ENCODE peak calls at places on chromosomes 13 and 19, in nine cellular contexts. One of them, this sample, is unnamed.

GRCh38 chr19:11737964-11738745 is 591 bp downstream of the ZNF823 start:
- DNase-seq in GM03348: peak
- DNase-seq in KG1: no peak
- DNase-seq in stimulated activated CD8-positive, alpha-beta memory T cell treated with anti-CD3 and anti-CD28 coated beads, Interleukin-7, amount 100 ng/mL, for 1 hour: peak
- DNase-seq in central memory CD4-positive, alpha-beta T cell: peak
- DNase-seq in HCT116: no peak
- DNase-seq in HEK293T: peak
- DNase-seq in ascending aorta: peak
- DNase-seq in Daoy: peak
- DNase-seq in this sample: no peak

GRCh38 chr19:48819366-48819816 is 8.6 kb upstream of the BCAT2 start:
- DNase-seq in Daoy: peak
- DNase-seq in ascending aorta: peak
- DNase-seq in HCT116: peak
- DNase-seq in KG1: no peak
- DNase-seq in GM03348: peak
- DNase-seq in central memory CD4-positive, alpha-beta T cell: no peak
- DNase-seq in stimulated activated CD8-positive, alpha-beta memory T cell treated with anti-CD3 and anti-CD28 coated beads, Interleukin-7, amount 100 ng/mL, for 1 hour: no peak
- DNase-seq in HEK293T: no peak
- DNase-seq in this sample: no peak

GRCh38 chr13:39816936-39817335 is 161.5 kb downstream of the COG6 start:
- DNase-seq in GM03348: no peak
- DNase-seq in Daoy: no peak
- DNase-seq in HEK293T: no peak
- DNase-seq in ascending aorta: no peak
- DNase-seq in HCT116: no peak
- DNase-seq in stimulated activated CD8-positive, alpha-beta memory T cell treated with anti-CD3 and anti-CD28 coated beads, Interleukin-7, amount 100 ng/mL, for 1 hour: no peak
- DNase-seq in central memory CD4-positive, alpha-beta T cell: no peak
- DNase-seq in KG1: no peak
- DNase-seq in this sample: no peak

GRCh38 chr19:1411255-1412191 is 4.1 kb downstream of the DAZAP1 start:
- DNase-seq in HEK293T: no peak
- DNase-seq in HCT116: no peak
- DNase-seq in ascending aorta: no peak
- DNase-seq in Daoy: no peak
- DNase-seq in GM03348: peak
- DNase-seq in central memory CD4-positive, alpha-beta T cell: peak
- DNase-seq in stimulated activated CD8-positive, alpha-beta memory T cell treated with anti-CD3 and anti-CD28 coated beads, Interleukin-7, amount 100 ng/mL, for 1 hour: no peak
- DNase-seq in KG1: no peak
- DNase-seq in this sample: no peak

GRCh38 chr13:34358811-34359513 is 541.0 kb downstream of the RFC3 start:
- DNase-seq in ascending aorta: no peak
- DNase-seq in stimulated activated CD8-positive, alpha-beta memory T cell treated with anti-CD3 and anti-CD28 coated beads, Interleukin-7, amount 100 ng/mL, for 1 hour: no peak
- DNase-seq in Daoy: peak
- DNase-seq in GM03348: peak
- DNase-seq in HCT116: no peak
- DNase-seq in HEK293T: no peak
- DNase-seq in central memory CD4-positive, alpha-beta T cell: no peak
- DNase-seq in KG1: no peak
- DNase-seq in this sample: peak

GRCh38 chr19:7833225-7834156 is 3.5 kb downstream of the EVI5L start:
- DNase-seq in HEK293T: no peak
- DNase-seq in central memory CD4-positive, alpha-beta T cell: no peak
- DNase-seq in Daoy: peak
- DNase-seq in KG1: no peak
- DNase-seq in stimulated activated CD8-positive, alpha-beta memory T cell treated with anti-CD3 and anti-CD28 coated beads, Interleukin-7, amount 100 ng/mL, for 1 hour: no peak
- DNase-seq in ascending aorta: no peak
- DNase-seq in GM03348: peak
- DNase-seq in HCT116: peak
- DNase-seq in this sample: peak

GRCh38 chr19:10510301-10510802 is 6.9 kb downstream of the S1PR5 start:
- DNase-seq in ascending aorta: no peak
- DNase-seq in HEK293T: peak
- DNase-seq in stimulated activated CD8-positive, alpha-beta memory T cell treated with anti-CD3 and anti-CD28 coated beads, Interleukin-7, amount 100 ng/mL, for 1 hour: peak
- DNase-seq in HCT116: no peak
- DNase-seq in GM03348: peak
- DNase-seq in Daoy: peak
- DNase-seq in central memory CD4-positive, alpha-beta T cell: peak
- DNase-seq in KG1: no peak
- DNase-seq in this sample: no peak

GRCh38 chr19:21751379-21751778 is 16.0 kb downstream of the ZNF100 start:
- DNase-seq in HCT116: no peak
- DNase-seq in HEK293T: no peak
- DNase-seq in Daoy: no peak
- DNase-seq in stimulated activated CD8-positive, alpha-beta memory T cell treated with anti-CD3 and anti-CD28 coated beads, Interleukin-7, amount 100 ng/mL, for 1 hour: no peak
- DNase-seq in ascending aorta: no peak
- DNase-seq in GM03348: peak
- DNase-seq in KG1: no peak
- DNase-seq in central memory CD4-positive, alpha-beta T cell: no peak
- DNase-seq in this sample: no peak

GRCh38 chr13:93169980-93170379 is 56.6 kb upstream of the GPC6 start:
- DNase-seq in central memory CD4-positive, alpha-beta T cell: no peak
- DNase-seq in ascending aorta: no peak
- DNase-seq in stimulated activated CD8-positive, alpha-beta memory T cell treated with anti-CD3 and anti-CD28 coated beads, Interleukin-7, amount 100 ng/mL, for 1 hour: no peak
- DNase-seq in HCT116: no peak
- DNase-seq in HEK293T: no peak
- DNase-seq in KG1: no peak
- DNase-seq in GM03348: peak
- DNase-seq in Daoy: peak
- DNase-seq in this sample: peak

GRCh38 chr19:46546194-46546896 is 50.7 kb upstream of the PNMA8B start:
- DNase-seq in KG1: no peak
- DNase-seq in Daoy: peak
- DNase-seq in GM03348: peak
- DNase-seq in stimulated activated CD8-positive, alpha-beta memory T cell treated with anti-CD3 and anti-CD28 coated beads, Interleukin-7, amount 100 ng/mL, for 1 hour: no peak
- DNase-seq in ascending aorta: peak
- DNase-seq in HCT116: no peak
- DNase-seq in HEK293T: peak
- DNase-seq in central memory CD4-positive, alpha-beta T cell: no peak
- DNase-seq in this sample: no peak

GRCh38 chr19:50413531-50413930 is 5.2 kb upstream of the SPIB start:
- DNase-seq in ascending aorta: no peak
- DNase-seq in central memory CD4-positive, alpha-beta T cell: no peak
- DNase-seq in HCT116: no peak
- DNase-seq in HEK293T: no peak
- DNase-seq in KG1: no peak
- DNase-seq in GM03348: no peak
- DNase-seq in Daoy: no peak
- DNase-seq in stimulated activated CD8-positive, alpha-beta memory T cell treated with anti-CD3 and anti-CD28 coated beads, Interleukin-7, amount 100 ng/mL, for 1 hour: no peak
- DNase-seq in this sample: no peak

GRCh38 chr19:50759886-50760285 is 10.4 kb upstream of the GPR32 start:
- DNase-seq in Daoy: no peak
- DNase-seq in HEK293T: peak
- DNase-seq in KG1: peak
- DNase-seq in stimulated activated CD8-positive, alpha-beta memory T cell treated with anti-CD3 and anti-CD28 coated beads, Interleukin-7, amount 100 ng/mL, for 1 hour: no peak
- DNase-seq in HCT116: peak
- DNase-seq in GM03348: no peak
- DNase-seq in ascending aorta: no peak
- DNase-seq in central memory CD4-positive, alpha-beta T cell: no peak
- DNase-seq in this sample: no peak

GRCh38 chr19:4567584-4568071 is 8.1 kb upstream of the SEMA6B start:
- DNase-seq in Daoy: peak
- DNase-seq in KG1: no peak
- DNase-seq in HEK293T: peak
- DNase-seq in GM03348: peak
- DNase-seq in HCT116: no peak
- DNase-seq in ascending aorta: no peak
- DNase-seq in stimulated activated CD8-positive, alpha-beta memory T cell treated with anti-CD3 and anti-CD28 coated beads, Interleukin-7, amount 100 ng/mL, for 1 hour: peak
- DNase-seq in central memory CD4-positive, alpha-beta T cell: peak
- DNase-seq in this sample: no peak

GRCh38 chr19:55459950-55460657 is 1.3 kb downstream of the ISOC2 start:
- DNase-seq in ascending aorta: no peak
- DNase-seq in GM03348: no peak
- DNase-seq in HEK293T: no peak
- DNase-seq in Daoy: no peak
- DNase-seq in stimulated activated CD8-positive, alpha-beta memory T cell treated with anti-CD3 and anti-CD28 coated beads, Interleukin-7, amount 100 ng/mL, for 1 hour: no peak
- DNase-seq in HCT116: no peak
- DNase-seq in KG1: no peak
- DNase-seq in central memory CD4-positive, alpha-beta T cell: no peak
- DNase-seq in this sample: no peak

GRCh38 chr19:41328818-41329220 is 18.8 kb downstream of the CCDC97 start:
- DNase-seq in HEK293T: no peak
- DNase-seq in stimulated activated CD8-positive, alpha-beta memory T cell treated with anti-CD3 and anti-CD28 coated beads, Interleukin-7, amount 100 ng/mL, for 1 hour: no peak
- DNase-seq in central memory CD4-positive, alpha-beta T cell: no peak
- DNase-seq in ascending aorta: no peak
- DNase-seq in Daoy: no peak
- DNase-seq in HCT116: no peak
- DNase-seq in KG1: no peak
- DNase-seq in GM03348: no peak
- DNase-seq in this sample: no peak

GRCh38 chr19:538641-539428 is 5.0 kb upstream of the GZMM start:
- DNase-seq in GM03348: no peak
- DNase-seq in HEK293T: no peak
- DNase-seq in central memory CD4-positive, alpha-beta T cell: no peak
- DNase-seq in HCT116: no peak
- DNase-seq in KG1: no peak
- DNase-seq in Daoy: no peak
- DNase-seq in ascending aorta: no peak
- DNase-seq in stimulated activated CD8-positive, alpha-beta memory T cell treated with anti-CD3 and anti-CD28 coated beads, Interleukin-7, amount 100 ng/mL, for 1 hour: no peak
- DNase-seq in this sample: no peak